ENCODE peak calls at places on chromosomes 12 and 14, in seven cellular contexts. K is HCEC 1CT, L is AML-193, E is H54, A is T-cell, T is foreskin fibroblast, F is NCI-H510A. R is an unnamed sample.

GRCh38 chr12:107368586-107368985 is 275.2 kb upstream of the CRY1 start:
- DNase-seq in T (no peak), E (no peak), A (no peak), F (no peak), K (no peak), L (no peak), R (no peak)

GRCh38 chr14:94293578-94293924 is 483 bp upstream of the SERPINA10 start:
- DNase-seq in K (no peak), A (no peak), F (no peak), T (no peak), L (no peak), E (no peak), R (no peak)

GRCh38 chr12:77782034-77782433 is 48.7 kb upstream of the NAV3 start:
- DNase-seq in L (no peak), A (no peak), E (no peak), T (no peak), F (no peak), K (no peak), R (no peak)

GRCh38 chr12:53418221-53418620 is 5.4 kb upstream of the AMHR2 start:
- DNase-seq in E (no peak), L (no peak), T (no peak), K (no peak), F (no peak), A (no peak), R (peak)

GRCh38 chr12:100141666-100141997 is 1.0 kb downstream of the BLTP3B start:
- DNase-seq in F (no peak), E (peak), T (peak), A (no peak), K (peak), L (peak), R (peak)

GRCh38 chr14:105275267-105275946 is 25.4 kb downstream of the BRF1 start:
- DNase-seq in L (no peak), F (no peak), T (peak), E (no peak), K (peak), A (no peak), R (no peak)

GRCh38 chr14:100045687-100046344 is 19.4 kb upstream of the EVL start:
- DNase-seq in A (no peak), F (no peak), L (no peak), K (no peak), T (no peak), E (no peak), R (no peak)

GRCh38 chr14:91380610-91381371 is 36.8 kb downstream of the CCDC88C start:
- DNase-seq in T (no peak), A (no peak), F (no peak), E (no peak), L (no peak), K (no peak), R (no peak)

GRCh38 chr12:116650062-116650461 is 87.8 kb downstream of the SPRING1 start:
- DNase-seq in K (no peak), T (no peak), A (no peak), E (no peak), F (no peak), L (no peak), R (no peak)

GRCh38 chr12:123097521-123098084 is 53.3 kb downstream of the PITPNM2 start:
- DNase-seq in L (no peak), T (peak), E (no peak), F (no peak), K (no peak), A (no peak), R (no peak)

GRCh38 chr14:54637829-54638446 is 71.0 kb downstream of the SAMD4A start:
- DNase-seq in E (no peak), L (no peak), T (peak), A (no peak), F (no peak), K (peak), R (no peak)

GRCh38 chr12:22729898-22730443 is 105.0 kb downstream of the ETNK1 start:
- DNase-seq in T (peak), L (peak), K (peak), E (no peak), A (no peak), F (no peak), R (peak)

GRCh38 chr12:8950702-8951478 is 1.4 kb upstream of the M6PR start:
- DNase-seq in E (no peak), A (no peak), L (peak), K (no peak), T (no peak), F (no peak), R (peak)

GRCh38 chr14:46197856-46198255 is 453.7 kb downstream of the RPL10L start:
- DNase-seq in F (no peak), T (no peak), E (no peak), L (no peak), K (no peak), A (no peak), R (no peak)